ENCODE peak calls at places on chromosomes 7 and 10, in ten cellular contexts. K, X, V, D, H, Y, T, B, G and R are unnamed samples.

GRCh38 chr7:151410405-151411390 is 860 bp upstream of the WDR86 start:
- DNase-seq in K (no peak), X (no peak), V (no peak), D (peak; percentile 51), H (no peak), Y (no peak), T (no peak), B (no peak), G (no peak), R (no peak)

GRCh38 chr7:44964384-44964830 is 14.4 kb downstream of the MYO1G start:
- DNase-seq in K (no peak), X (peak; percentile 34), V (peak; percentile 30), D (no peak), H (no peak), Y (peak; percentile 27), T (peak; percentile 39), B (no peak), G (no peak), R (no peak)

GRCh38 chr7:77244222-77244934 is 44.8 kb upstream of the FGL2 start:
- DNase-seq in K (no peak), X (no peak), V (peak; percentile 12), D (no peak), H (no peak), Y (no peak), T (no peak), B (no peak), G (no peak), R (no peak)

GRCh38 chr10:4663162-4663992 is 162.6 kb upstream of the AKR1E2 start:
- DNase-seq in K (peak; percentile 65), X (peak; percentile 38), V (peak; percentile 100), D (no peak), H (no peak), Y (peak; percentile 100), T (peak; percentile 13), B (peak; percentile 91), G (peak; percentile 71), R (peak; percentile 84)

GRCh38 chr10:50992972-50993766 is 81.1 kb upstream of the PRKG1 start:
- DNase-seq in K (no peak), X (no peak), V (peak; percentile 77), D (no peak), H (no peak), Y (peak; percentile 90), T (no peak), B (no peak), G (no peak), R (peak; percentile 25)

GRCh38 chr7:16975712-16976111 is 93.9 kb upstream of the AGR3 start:
- DNase-seq in K (no peak), X (no peak), V (no peak), D (no peak), H (no peak), Y (no peak), T (no peak), B (no peak), G (no peak), R (no peak)

GRCh38 chr10:89301721-89302445 is at the start of gene IFIT2:
- DNase-seq in K (no peak), X (peak; percentile 19), V (peak; percentile 78), D (no peak), H (no peak), Y (peak; percentile 83), T (peak; percentile 22), B (peak; percentile 68), G (peak; percentile 54), R (peak; percentile 53)

GRCh38 chr10:101028446-101029244 is 2.3 kb downstream of the PDZD7 start:
- DNase-seq in K (no peak), X (no peak), V (no peak), D (no peak), H (no peak), Y (no peak), T (no peak), B (no peak), G (no peak), R (no peak)

GRCh38 chr7:47539398-47540052 is 42.4 kb downstream of the TNS3 start:
- DNase-seq in K (no peak), X (no peak), V (peak; percentile 76), D (no peak), H (no peak), Y (peak; percentile 49), T (no peak), B (no peak), G (no peak), R (no peak)

GRCh38 chr10:79056736-79057391 is 11.9 kb upstream of the ZMIZ1 start:
- DNase-seq in K (no peak), X (no peak), V (no peak), D (no peak), H (no peak), Y (no peak), T (no peak), B (no peak), G (peak; percentile 30), R (peak; percentile 18)